ENCODE peak calls at places on chromosomes 5 and 9, in six cellular contexts. O, V, T, A, Z and Q are unnamed samples.

GRCh38 chr9:110750272-110750671 is 81.7 kb downstream of the MUSK start:
- DNase-seq in Z (no peak), T (peak), V (no peak), O (no peak), A (peak), Q (no peak)

GRCh38 chr9:97504381-97505216 is 3.1 kb downstream of the TMOD1 start:
- DNase-seq in Z (no peak), O (no peak), V (no peak), T (no peak), A (no peak), Q (no peak)

GRCh38 chr5:68658810-68659372 is 434.9 kb upstream of the SLC30A5 start:
- DNase-seq in V (no peak), T (no peak), Z (no peak), A (no peak), O (no peak), Q (no peak)

GRCh38 chr9:20316372-20316771 is 305.9 kb downstream of the MLLT3 start:
- DNase-seq in A (no peak), Z (no peak), V (no peak), O (no peak), T (no peak), Q (no peak)

GRCh38 chr5:63495225-63495624 is 467.0 kb downstream of the HTR1A start:
- DNase-seq in Z (no peak), T (no peak), O (no peak), A (no peak), V (no peak), Q (no peak)

GRCh38 chr9:121886759-121887485 is 206.2 kb downstream of the TTLL11 start:
- DNase-seq in A (no peak), Z (no peak), T (no peak), V (no peak), O (no peak), Q (no peak)

GRCh38 chr5:90865194-90865593 is 306.6 kb downstream of the ADGRV1 start:
- DNase-seq in A (no peak), O (no peak), T (no peak), Z (no peak), V (no peak), Q (no peak)

GRCh38 chr9:113656771-113657670 is 193.5 kb downstream of the RGS3 start:
- DNase-seq in Z (no peak), O (no peak), T (no peak), V (no peak), A (no peak), Q (no peak)

GRCh38 chr5:88889165-88890069 is 6.4 kb upstream of the MEF2C start:
- DNase-seq in V (peak), Z (peak), O (peak), A (peak), T (peak), Q (peak)

GRCh38 chr5:166724284-166724683 is 1567.2 kb upstream of the WWC1 start:
- DNase-seq in Z (no peak), T (no peak), V (no peak), O (no peak), A (no peak), Q (no peak)

GRCh38 chr9:75866273-75866871 is 24.1 kb upstream of the PCSK5 start:
- DNase-seq in Z (no peak), A (no peak), T (no peak), O (peak), V (peak), Q (peak)

GRCh38 chr5:122457178-122457826 is 145.3 kb downstream of the SNCAIP start:
- DNase-seq in O (no peak), T (no peak), V (no peak), A (no peak), Z (no peak), Q (no peak)

GRCh38 chr9:77648458-77649108 is 461 bp upstream of the GNA14 start:
- DNase-seq in O (peak), T (peak), A (no peak), V (no peak), Z (peak), Q (no peak)

GRCh38 chr5:21817668-21818419 is 1035.3 kb downstream of the CDH12 start:
- DNase-seq in V (no peak), Z (no peak), T (no peak), O (no peak), A (no peak), Q (no peak)

GRCh38 chr9:96139592-96140251 is 162.3 kb downstream of the HSD17B3 start:
- DNase-seq in A (peak), T (peak), V (no peak), Z (peak), O (no peak), Q (no peak)

GRCh38 chr9:85024374-85024773 is 354.8 kb downstream of the NTRK2 start:
- DNase-seq in O (no peak), T (no peak), Z (no peak), V (no peak), A (no peak), Q (no peak)

GRCh38 chr5:157961828-157962390 is 103.0 kb upstream of the CLINT1 start:
- DNase-seq in T (no peak), Z (no peak), A (no peak), V (no peak), O (no peak), Q (no peak)

GRCh38 chr5:115349001-115349817 is 52.8 kb upstream of the CCDC112 start:
- DNase-seq in V (no peak), Z (no peak), T (no peak), A (peak), O (no peak), Q (no peak)

GRCh38 chr5:161301586-161301985 is 244.9 kb downstream of the GABRB2 start:
- DNase-seq in V (no peak), Z (no peak), O (no peak), T (no peak), A (no peak), Q (no peak)

GRCh38 chr9:123722378-123722777 is 207.5 kb downstream of the DENND1A start:
- DNase-seq in O (no peak), T (no peak), V (no peak), A (no peak), Z (no peak), Q (no peak)

GRCh38 chr5:172598251-172599203 is 42.5 kb upstream of the NEURL1B start:
- DNase-seq in V (no peak), Z (no peak), O (no peak), T (no peak), A (no peak), Q (no peak)

GRCh38 chr5:42912184-42912766 is 100.6 kb upstream of the SELENOP start:
- DNase-seq in V (peak), T (no peak), Z (no peak), A (no peak), O (peak), Q (no peak)

GRCh38 chr9:129483467-129484324 is 137.2 kb downstream of the C9orf50 start:
- DNase-seq in T (peak), O (peak), A (peak), V (no peak), Z (no peak), Q (no peak)

GRCh38 chr5:17216176-17216973 is 1.1 kb upstream of the BASP1 start:
- DNase-seq in T (peak), V (peak), A (peak), Z (peak), O (peak), Q (peak)

GRCh38 chr5:110651507-110651906 is 75.0 kb downstream of the TMEM232 start:
- DNase-seq in O (no peak), V (no peak), T (no peak), A (no peak), Z (no peak), Q (no peak)

GRCh38 chr5:125198270-125198974 is 452.0 kb upstream of the ZNF608 start:
- DNase-seq in O (peak), V (no peak), Z (no peak), T (peak), A (peak), Q (peak)

GRCh38 chr9:71058660-71059059 is 62.8 kb downstream of the TRPM3 start:
- DNase-seq in O (no peak), A (no peak), V (no peak), T (no peak), Z (no peak), Q (no peak)

GRCh38 chr9:137969685-137970084 is 92.1 kb downstream of the CACNA1B start:
- DNase-seq in A (no peak), T (no peak), O (no peak), V (no peak), Z (no peak), Q (peak)

GRCh38 chr9:124964604-124965003 is 23.7 kb upstream of the GOLGA1 start:
- DNase-seq in A (no peak), O (no peak), T (no peak), V (no peak), Z (no peak), Q (no peak)

GRCh38 chr5:172886974-172887491 is 53.0 kb downstream of the ERGIC1 start:
- DNase-seq in A (peak), V (no peak), T (peak), O (no peak), Z (no peak), Q (no peak)

GRCh38 chr5:157444224-157444623 is 15.8 kb upstream of the NIPAL4 start:
- DNase-seq in Z (no peak), V (no peak), A (no peak), T (no peak), O (no peak), Q (no peak)

GRCh38 chr5:127766556-127767335 is 63.6 kb downstream of the CCDC192 start:
- DNase-seq in T (no peak), V (no peak), O (no peak), Z (no peak), A (no peak), Q (no peak)

GRCh38 chr5:162047279-162047678 is 20.3 kb upstream of the GABRG2 start:
- DNase-seq in V (no peak), T (no peak), Z (no peak), A (no peak), O (no peak), Q (no peak)

GRCh38 chr5:135497971-135498661 is 37.6 kb downstream of the NEUROG1 start:
- DNase-seq in A (no peak), O (no peak), T (no peak), V (no peak), Z (no peak), Q (no peak)

GRCh38 chr5:157106668-157107461 is 2.0 kb downstream of the HAVCR2 start:
- DNase-seq in Z (peak), A (peak), O (no peak), V (peak), T (no peak), Q (no peak)

GRCh38 chr5:21654-22233 is 70.2 kb upstream of the PLEKHG4B start:
- DNase-seq in V (no peak), Z (no peak), A (no peak), T (no peak), O (no peak), Q (no peak)
- TF ChIP-seq CTCF in V (no peak), Z (no peak), A (no peak), T (no peak), O (peak), Q (no peak)

DNA sequence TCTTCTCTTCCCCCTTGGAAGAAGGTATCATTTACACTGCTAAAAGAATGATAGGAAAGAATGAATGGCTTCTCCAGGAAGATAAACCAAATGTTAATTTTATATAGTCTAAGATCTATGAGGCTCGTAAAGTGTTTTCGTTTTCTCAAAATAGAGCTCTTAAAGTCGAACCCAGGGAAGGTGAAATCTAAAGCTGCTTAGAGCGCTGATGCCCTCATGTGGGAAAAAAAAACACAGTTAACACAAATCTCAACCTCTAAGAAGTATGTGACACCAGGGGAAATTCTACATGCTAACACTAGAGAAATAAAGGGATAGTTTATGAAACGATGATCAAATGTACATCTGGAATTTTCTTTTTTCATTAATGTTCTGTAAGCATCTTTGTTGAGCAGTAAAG is 257.9 kb downstream of the RASEF start:
- DNase-seq in V (no peak), O (no peak), Z (no peak), A (no peak), T (no peak), Q (no peak)
- TF ChIP-seq CTCF in V (no peak), O (no peak), Z (no peak), A (no peak), T (no peak), Q (no peak)

GRCh38 chr5:175663191-175664184 is 5.6 kb downstream of the HRH2 start:
- DNase-seq in O (no peak), V (no peak), T (no peak), Z (no peak), A (no peak), Q (no peak)

GRCh38 chr5:175668006-175668405 is 10.1 kb downstream of the HRH2 start:
- DNase-seq in O (no peak), Z (no peak), A (no peak), T (no peak), V (no peak), Q (no peak)

GRCh38 chr5:175659546-175660248 is 1.8 kb downstream of the HRH2 start:
- DNase-seq in A (no peak), Z (no peak), O (no peak), V (no peak), T (no peak), Q (no peak)

GRCh38 chr5:175670358-175670757 is 12.5 kb downstream of the HRH2 start:
- DNase-seq in O (no peak), Z (no peak), V (no peak), A (no peak), T (no peak), Q (no peak)

GRCh38 chr5:175664723-175665122 is 6.9 kb downstream of the HRH2 start:
- DNase-seq in V (no peak), T (no peak), O (no peak), A (no peak), Z (no peak), Q (no peak)
- TF ChIP-seq CTCF in V (no peak), T (no peak), O (no peak), A (no peak), Z (no peak), Q (no peak)

DNA sequence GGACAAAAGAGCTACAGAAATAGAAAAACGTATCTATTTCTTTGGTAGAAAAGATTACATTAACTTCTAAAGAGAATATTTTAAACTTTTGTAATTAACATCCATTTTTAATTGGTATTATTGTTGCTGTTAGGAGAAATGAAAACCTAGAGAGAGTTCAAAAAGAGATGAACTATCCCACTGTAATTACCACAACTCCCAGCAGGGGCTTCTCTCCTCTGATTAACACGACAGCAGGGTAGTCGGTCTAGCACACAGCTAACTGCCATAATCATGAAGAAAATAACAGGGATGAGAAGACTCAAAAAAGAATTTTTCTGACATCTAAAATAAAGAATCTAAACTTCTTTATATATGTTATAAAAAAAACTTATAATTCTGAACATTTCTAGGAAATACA is 86.2 kb upstream of the CDH9 start:
- DNase-seq in A (no peak), V (peak), T (no peak), Z (no peak), O (peak), Q (no peak)
- TF ChIP-seq CTCF in A (no peak), V (no peak), T (no peak), Z (no peak), O (peak), Q (no peak)

DNA sequence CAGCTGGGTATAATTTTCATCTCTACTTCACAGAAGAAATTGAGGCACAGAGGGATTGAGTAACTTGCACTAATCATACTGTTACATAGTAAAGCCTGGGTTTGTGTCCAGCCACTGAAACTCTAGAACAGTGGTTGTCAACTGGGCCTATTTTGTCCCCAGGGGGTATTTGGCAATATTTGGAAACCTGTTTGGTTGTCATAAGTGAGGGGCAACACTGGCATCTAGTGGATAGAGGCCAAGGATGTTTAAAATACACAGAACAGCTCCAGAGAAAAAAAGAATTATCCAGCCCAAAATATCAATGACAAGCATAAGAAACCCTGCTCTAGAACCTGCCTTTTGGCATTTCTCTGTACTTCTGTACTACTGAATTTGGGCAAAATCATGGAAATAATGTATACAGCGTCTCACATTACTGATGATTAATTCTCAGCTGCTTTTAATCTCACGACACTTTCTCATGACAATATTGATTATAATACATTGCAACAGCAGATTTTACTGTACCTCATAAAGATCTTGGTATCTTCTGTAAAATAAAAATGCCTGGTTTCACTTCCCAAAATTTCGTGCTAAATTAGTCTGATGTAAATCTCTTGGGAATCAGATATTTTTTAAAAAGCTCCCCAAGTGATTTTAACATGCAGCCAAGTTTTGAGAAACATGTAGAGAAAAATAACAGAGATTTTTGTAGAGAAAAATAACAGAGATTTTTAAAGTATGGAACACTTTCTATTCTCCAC is 112.7 kb downstream of the RORB start:
- DNase-seq in Z (no peak), A (no peak), T (no peak), V (no peak), O (no peak), Q (no peak)
- TF ChIP-seq CTCF in Z (no peak), A (no peak), T (no peak), V (no peak), O (no peak), Q (no peak)